ENCODE peak calls at places on chromosomes 16 and 17, in four cellular contexts. C is stimulated activated CD4-positive, alpha-beta T cell treated with anti-CD3 and anti-CD28 coated beads, TNF-alpha, amount 100 ng/mL, for 24 hours; T is HS-5; A is T-helper 1 cell. U is an unnamed sample.

GRCh38 chr16:85687651-85688471 is 893 bp downstream of the GINS2 start:
- DNase-seq in C (no peak), A (no peak), T (no peak), U (no peak)

GRCh38 chr16:49664221-49665215 is 191.4 kb downstream of the ZNF423 start:
- DNase-seq in C (no peak), T (no peak), A (no peak), U (no peak)

GRCh38 chr16:16790597-16790996 is 411.7 kb downstream of the NPIPA7 start:
- DNase-seq in C (no peak), A (no peak), T (no peak), U (no peak)

GRCh38 chr16:69831212-69832123 is 69.3 kb downstream of the WWP2 start:
- DNase-seq in C (no peak), T (no peak), A (no peak), U (no peak)

GRCh38 chr16:50050802-50051201 is 15.0 kb upstream of the HEATR3 start:
- DNase-seq in T (no peak), C (no peak), A (no peak), U (no peak)

GRCh38 chr16:18013863-18014262 is 322.7 kb downstream of the NPIPA8 start:
- DNase-seq in C (no peak), A (no peak), T (no peak), U (no peak)

GRCh38 chr17:18186271-18186982 is 2.8 kb downstream of the ALKBH5 start:
- DNase-seq in A (no peak), T (no peak), C (no peak), U (no peak)

GRCh38 chr16:24537474-24538337 is 1.7 kb upstream of the RBBP6 start:
- DNase-seq in A (peak; percentile 7), T (no peak), C (no peak), U (no peak)

GRCh38 chr17:31251075-31251474 is 46.0 kb downstream of the OMG start:
- DNase-seq in A (no peak), C (no peak), T (no peak), U (no peak)

GRCh38 chr17:47188266-47188665 is 829 bp downstream of the CDC27 start:
- DNase-seq in C (no peak), A (peak; percentile 46), T (peak; percentile 46), U (no peak)

GRCh38 chr16:48385272-48385953 is at the start of gene SIAH1:
- DNase-seq in A (peak; percentile 78), C (peak; percentile 83), T (no peak), U (peak; percentile 92)

GRCh38 chr17:28857848-28858360 is 3.1 kb downstream of the ERAL1 start:
- DNase-seq in A (no peak), C (no peak), T (no peak), U (no peak)

GRCh38 chr16:82784567-82784956 is 157.8 kb downstream of the CDH13 start:
- DNase-seq in C (no peak), T (no peak), A (peak; percentile 11), U (no peak)

GRCh38 chr16:21060027-21060510 is 90.6 kb downstream of the DNAH3 start:
- DNase-seq in A (no peak), C (no peak), T (no peak), U (no peak)

GRCh38 chr16:35391328-35391727 is 1931.9 kb downstream of the TP53TG3F start:
- DNase-seq in A (peak; percentile 4), C (no peak), T (peak; percentile 0), U (no peak)

GRCh38 chr17:2029911-2030778 is at the start of gene DPH1:
- DNase-seq in T (peak; percentile 69), C (peak; percentile 82), A (peak; percentile 81), U (peak; percentile 94)

GRCh38 chr17:27947005-27947406 is 53.8 kb upstream of the LYRM9 start:
- DNase-seq in A (no peak), T (no peak), C (no peak), U (no peak)

GRCh38 chr17:31581022-31581483 is 189.6 kb downstream of the RAB11FIP4 start:
- DNase-seq in C (no peak), A (no peak), T (no peak), U (no peak)

U was measured in stimulated activated effector memory CD8-positive, alpha-beta T cell treated with anti-CD3 and anti-CD28 coated beads, Interleukin-12 subunit alpha, Interleukin-12 subunit beta, amount 100 ng/mL, for 72 hours.